ENCODE peak calls at places on chromosomes 12 and 14, in five cellular contexts. L is thoracic aorta; V is cardiac fibroblast; F is GM13977; H is CD8-positive, alpha-beta T cell. B is an unnamed sample.

GRCh38 chr12:96419576-96420254 is 19.5 kb upstream of the CDK17 start:
- DNase-seq in L (no peak), V (no peak), F (no peak), H (no peak), B (no peak)

GRCh38 chr12:104091136-104091535 is 26.8 kb downstream of the HCFC2 start:
- DNase-seq in L (no peak), V (no peak), F (no peak), H (no peak), B (no peak)

GRCh38 chr12:31650927-31651326 is 8.6 kb upstream of the ETFBKMT start:
- DNase-seq in L (no peak), V (no peak), F (no peak), H (no peak), B (no peak)

GRCh38 chr12:645563-646071 is 17.6 kb downstream of the NINJ2 start:
- DNase-seq in L (no peak), V (peak), F (no peak), H (no peak), B (no peak)

GRCh38 chr12:131102493-131102931 is 148.8 kb downstream of the ADGRD1 start:
- DNase-seq in L (no peak), V (no peak), F (no peak), H (no peak), B (no peak)

GRCh38 chr12:88957358-88957757 is 377.1 kb upstream of the KITLG start:
- DNase-seq in L (no peak), V (peak), F (no peak), H (no peak), B (no peak)

GRCh38 chr12:58955849-58956248 is 35.5 kb upstream of the LRIG3 start:
- DNase-seq in L (no peak), V (no peak), F (no peak), H (no peak), B (no peak)

GRCh38 chr12:20309504-20310148 is 58.7 kb upstream of the PDE3A start:
- DNase-seq in L (no peak), V (no peak), F (no peak), H (no peak), B (no peak)

GRCh38 chr14:73368621-73369020 is 89.7 kb downstream of the NUMB start:
- DNase-seq in L (no peak), V (peak), F (no peak), H (no peak), B (no peak)

GRCh38 chr12:29676676-29677075 is 107.1 kb downstream of the TMTC1 start:
- DNase-seq in L (no peak), V (no peak), F (no peak), H (no peak), B (no peak)

GRCh38 chr12:95922231-95922630 is 20.2 kb downstream of the CCDC38 start:
- DNase-seq in L (no peak), V (peak), F (no peak), H (no peak), B (no peak)

GRCh38 chr14:102824832-102825231 is 47.6 kb downstream of the TRAF3 start:
- DNase-seq in L (no peak), V (peak), F (no peak), H (no peak), B (no peak)

GRCh38 chr14:105525861-105526780 is at the start of gene TMEM121:
- DNase-seq in L (no peak), V (no peak), F (peak), H (no peak), B (no peak)

GRCh38 chr14:91144425-91145145 is 30.7 kb downstream of the DGLUCY start:
- DNase-seq in L (no peak), V (peak), F (no peak), H (no peak), B (no peak)

GRCh38 chr12:2027379-2027778 is 23.1 kb upstream of the DCP1B start:
- DNase-seq in L (no peak), V (peak), F (no peak), H (no peak), B (no peak)

GRCh38 chr12:132429122-132429931 is 60.6 kb upstream of the FBRSL1 start:
- DNase-seq in L (no peak), V (no peak), F (no peak), H (no peak), B (no peak)

GRCh38 chr12:61538951-61539350 is 721.3 kb upstream of the USP15 start:
- DNase-seq in L (no peak), V (no peak), F (no peak), H (no peak), B (no peak)

GRCh38 chr14:53355581-53356112 is 202.5 kb upstream of the DDHD1 start:
- DNase-seq in L (no peak), V (peak), F (no peak), H (no peak), B (peak)

GRCh38 chr14:105034314-105035039 is 13.6 kb upstream of the CDCA4 start:
- DNase-seq in L (no peak), V (no peak), F (no peak), H (no peak), B (no peak)

GRCh38 chr12:121958521-121959240 is 40.3 kb downstream of the CFAP251 start:
- DNase-seq in L (no peak), V (no peak), F (no peak), H (no peak), B (no peak)

GRCh38 chr14:41699506-41699905 is 92.8 kb downstream of the LRFN5 start:
- DNase-seq in L (no peak), V (no peak), F (no peak), H (no peak), B (no peak)

GRCh38 chr14:49972199-49972671 is 79.4 kb downstream of the ARF6 start:
- DNase-seq in L (no peak), V (peak), F (no peak), H (no peak), B (no peak)

GRCh38 chr12:2057041-2057792 is 4.4 kb downstream of the CACNA1C start:
- DNase-seq in L (no peak), V (peak), F (peak), H (no peak), B (peak)

GRCh38 chr12:48263617-48264016 is 60.5 kb upstream of the OR10AD1 start:
- DNase-seq in L (no peak), V (no peak), F (no peak), H (no peak), B (no peak)

GRCh38 chr12:34402899-34403705 is 380.8 kb downstream of the ALG10 start:
- DNase-seq in L (no peak), V (no peak), F (peak), H (no peak), B (peak)

GRCh38 chr12:20274008-20274407 is 94.3 kb upstream of the PDE3A start:
- DNase-seq in L (no peak), V (no peak), F (no peak), H (no peak), B (no peak)

GRCh38 chr12:5510251-5510805 is 78.4 kb downstream of the NTF3 start:
- DNase-seq in L (no peak), V (no peak), F (no peak), H (no peak), B (peak)

GRCh38 chr14:50997712-50998111 is 53.4 kb upstream of the PYGL start:
- DNase-seq in L (no peak), V (no peak), F (no peak), H (no peak), B (no peak)

GRCh38 chr12:21618566-21618965 is 13.9 kb upstream of the GYS2 start:
- DNase-seq in L (no peak), V (no peak), F (no peak), H (no peak), B (no peak)

GRCh38 chr14:100709252-100709955 is 17.3 kb upstream of the DLK1 start:
- DNase-seq in L (no peak), V (no peak), F (no peak), H (no peak), B (no peak)

GRCh38 chr14:59190372-59190771 is 1.9 kb downstream of the DAAM1 start:
- DNase-seq in L (no peak), V (no peak), F (peak), H (no peak), B (no peak)

GRCh38 chr14:47846008-47846407 is 170.6 kb upstream of the MDGA2 start:
- DNase-seq in L (no peak), V (no peak), F (no peak), H (no peak), B (no peak)

GRCh38 chr14:105065280-105066228 is at the start of gene GPR132:
- DNase-seq in L (no peak), V (no peak), F (peak), H (peak), B (no peak)

GRCh38 chr14:41605550-41606248 is 977 bp upstream of the LRFN5 start:
- DNase-seq in L (no peak), V (peak), F (peak), H (no peak), B (no peak)

GRCh38 chr12:20628999-20629398 is 66.1 kb upstream of the SLCO1C1 start:
- DNase-seq in L (no peak), V (no peak), F (no peak), H (no peak), B (no peak)

GRCh38 chr12:19382111-19382526 is 57.2 kb upstream of the AEBP2 start:
- DNase-seq in L (no peak), V (peak), F (peak), H (no peak), B (no peak)

GRCh38 chr12:19967001-19967400 is 401.3 kb upstream of the PDE3A start:
- DNase-seq in L (no peak), V (peak), F (no peak), H (no peak), B (no peak)

GRCh38 chr14:82533351-82533750 is 999.7 kb upstream of the SEL1L start:
- DNase-seq in L (no peak), V (no peak), F (no peak), H (no peak), B (no peak)

GRCh38 chr14:73785336-73785833 is 66.2 kb upstream of the PTGR2 start:
- DNase-seq in L (no peak), V (peak), F (no peak), H (no peak), B (no peak)

GRCh38 chr12:121767525-121768016 is 25.9 kb downstream of the RHOF start:
- DNase-seq in L (no peak), V (peak), F (no peak), H (no peak), B (no peak)

GRCh38 chr14:71221119-71221518 is 313.9 kb downstream of the PCNX1 start:
- DNase-seq in L (no peak), V (no peak), F (no peak), H (no peak), B (no peak)
- TF ChIP-seq CTCF in L (no peak), V (no peak), F (no peak), H (no peak), B (no peak)

GRCh38 chr12:101828463-101829196 is 2.1 kb downstream of the GNPTAB start:
- DNase-seq in L (no peak), V (no peak), F (no peak), H (no peak), B (no peak)

GRCh38 chr12:101829639-101830390 is 944 bp downstream of the GNPTAB start:
- DNase-seq in L (no peak), V (peak), F (no peak), H (no peak), B (no peak)

GRCh38 chr12:101826766-101827368 is 3.9 kb downstream of the GNPTAB start:
- DNase-seq in L (no peak), V (no peak), F (no peak), H (no peak), B (no peak)

GRCh38 chr12:101832030-101832429 is 1.3 kb upstream of the GNPTAB start:
- DNase-seq in L (no peak), V (no peak), F (no peak), H (no peak), B (no peak)

GRCh38 chr12:101830391-101831325 is at the start of gene GNPTAB:
- DNase-seq in L (peak), V (peak), F (peak), H (peak), B (peak)
- TF ChIP-seq CTCF in L (peak), V (peak), F (peak), H (peak), B (peak)

GRCh38 chr12:8078400-8078799 is 3.7 kb upstream of the NECAP1 start:
- DNase-seq in L (no peak), V (peak), F (no peak), H (peak), B (no peak)
- TF ChIP-seq CTCF in L (peak), V (peak), F (peak), H (peak), B (peak)

GRCh38 chr12:16384732-16385131 is 37.3 kb downstream of the MGST1 start:
- DNase-seq in L (no peak), V (no peak), F (no peak), H (no peak), B (no peak)
- TF ChIP-seq CTCF in L (no peak), V (no peak), F (no peak), H (no peak), B (no peak)